ENCODE peak calls at places on chromosome 16, in seven cellular contexts. R is effector memory CD4-positive, alpha-beta T cell; C is cardiac muscle cell; O is adipocyte; V is body of pancreas; Q is colonic mucosa; J is aorta. M is an unnamed sample.
A peak's percentile ranks its signal among the peaks of the same experiment; 100 is the strongest.

GRCh38 chr16:77868478-77868877 is 80.1 kb downstream of the VAT1L start:
- DNase-seq in C (no peak), V (no peak), Q (no peak), O (no peak), R (no peak), J (no peak), M (no peak)

GRCh38 chr16:27852681-27853080 is 210.8 kb downstream of the GSG1L start:
- DNase-seq in V (no peak), J (no peak), Q (no peak), O (no peak), R (no peak), C (no peak), M (no peak)

GRCh38 chr16:15599303-15600070 is 43.5 kb downstream of the MARF1 start:
- DNase-seq in R (no peak), Q (no peak), J (no peak), V (no peak), C (no peak), O (no peak), M (no peak)

GRCh38 chr16:70746708-70747424 is 54.1 kb downstream of the VAC14 start:
- DNase-seq in C (no peak), Q (peak; percentile 89), V (peak; percentile 78), O (peak; percentile 89), R (no peak), J (peak; percentile 81), M (peak; percentile 13)

GRCh38 chr16:49467540-49468372 is 94.2 kb downstream of the C16orf78 start:
- DNase-seq in C (no peak), O (no peak), Q (peak; percentile 9), V (no peak), R (no peak), J (no peak), M (no peak)

GRCh38 chr16:79042886-79043285 is 557.7 kb downstream of the MAF start:
- DNase-seq in O (no peak), Q (no peak), J (no peak), V (no peak), R (peak; percentile 13), C (no peak), M (no peak)

GRCh38 chr16:48524348-48525200 is 85.4 kb downstream of the N4BP1 start:
- DNase-seq in C (no peak), V (no peak), Q (no peak), O (no peak), R (no peak), J (no peak), M (no peak)

GRCh38 chr16:14672403-14672971 is 21.6 kb downstream of the PLA2G10 start:
- DNase-seq in O (no peak), C (no peak), J (no peak), R (no peak), V (peak; percentile 57), Q (peak; percentile 77), M (no peak)

GRCh38 chr16:87318158-87318644 is 1.0 kb upstream of the C16orf95 start:
- DNase-seq in R (no peak), V (peak; percentile 36), Q (no peak), C (no peak), O (peak; percentile 43), J (no peak), M (no peak)

GRCh38 chr16:50198802-50199410 is 45.8 kb downstream of the TENT4B start:
- DNase-seq in V (no peak), O (no peak), J (no peak), C (no peak), R (no peak), Q (no peak), M (no peak)

GRCh38 chr16:8583199-8583598 is 7.1 kb downstream of the TMEM114 start:
- DNase-seq in J (no peak), C (no peak), R (no peak), Q (no peak), O (no peak), V (no peak), M (no peak)

GRCh38 chr16:72927199-72928088 is 120.5 kb downstream of the ZFHX3 start:
- DNase-seq in J (no peak), O (peak; percentile 53), Q (no peak), R (no peak), C (no peak), V (peak; percentile 43), M (no peak)

GRCh38 chr16:28136751-28137434 is 73.4 kb upstream of the GSG1L start:
- DNase-seq in J (no peak), C (no peak), R (peak; percentile 31), Q (no peak), O (no peak), V (no peak), M (peak; percentile 65)

GRCh38 chr16:67161595-67162058 is 1.9 kb downstream of the FBXL8 start:
- DNase-seq in C (no peak), V (no peak), R (no peak), Q (peak; percentile 28), O (no peak), J (no peak), M (no peak)
- H3K4me1 ChIP-seq in C (peaks cover 6% of the 10 kb centered on the region), V (peaks cover 63% of the 10 kb centered on the region), R (peaks cover 76% of the 10 kb centered on the region), Q (peaks cover 24% of the 10 kb centered on the region), O (peaks cover 24% of the 10 kb centered on the region), J (no peaks in the 10 kb centered on the region), M (peaks cover 73% of the 10 kb centered on the region)

GRCh38 chr16:11688520-11688886 is 20.2 kb downstream of the SNN start:
- DNase-seq in V (no peak), Q (no peak), C (no peak), R (no peak), O (peak; percentile 23), J (no peak), M (no peak)
- H3K4me1 ChIP-seq in V (peaks cover 26% of the 10 kb centered on the region), Q (no peaks in the 10 kb centered on the region), C (no peaks in the 10 kb centered on the region), R (no peaks in the 10 kb centered on the region), O (peaks cover 13% of the 10 kb centered on the region), J (peaks cover 2% of the 10 kb centered on the region), M (peaks cover 17% of the 10 kb centered on the region)

GRCh38 chr16:10932959-10933710 is 9.1 kb downstream of the DEXI start:
- DNase-seq in V (no peak), C (peak; percentile 49), R (no peak), O (no peak), J (no peak), Q (no peak), M (no peak)
- H3K4me1 ChIP-seq in V (peaks cover 48% of the 10 kb centered on the region), C (no peaks in the 10 kb centered on the region), R (peaks cover 17% of the 10 kb centered on the region), O (peaks cover 29% of the 10 kb centered on the region), J (no peaks in the 10 kb centered on the region), Q (peaks cover 15% of the 10 kb centered on the region), M (peaks cover 31% of the 10 kb centered on the region)

GRCh38 chr16:81535679-81536360 is 91.2 kb downstream of the CMIP start:
- DNase-seq in O (no peak), C (no peak), R (no peak), Q (no peak), J (no peak), V (no peak), M (no peak)
- H3K4me1 ChIP-seq in O (peaks cover 34% of the 10 kb centered on the region), C (peaks cover 3% of the 10 kb centered on the region), R (no peaks in the 10 kb centered on the region), Q (peaks cover 8% of the 10 kb centered on the region), J (no peaks in the 10 kb centered on the region), V (peaks cover 15% of the 10 kb centered on the region), M (no peaks in the 10 kb centered on the region)

DNA sequence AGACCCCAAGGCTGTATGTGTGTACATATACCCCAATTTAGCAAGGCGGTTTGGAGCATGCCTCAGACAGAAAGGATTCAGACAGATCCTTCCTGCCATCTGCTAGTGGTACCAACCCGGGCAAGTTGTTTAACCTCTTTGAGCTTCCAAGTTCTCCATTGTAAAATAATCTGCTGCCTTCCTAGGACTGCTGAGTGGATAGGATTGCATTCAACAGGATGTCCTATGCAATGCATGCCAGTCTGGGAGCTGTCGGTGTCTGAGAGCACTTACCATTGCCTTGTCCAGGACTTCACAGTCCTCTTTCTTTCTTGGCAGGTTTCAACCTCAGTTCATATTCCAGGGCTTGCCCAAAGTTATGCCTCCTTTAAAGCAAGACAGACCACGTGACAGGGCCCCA is 2.0 kb downstream of the CDH13 start:
- DNase-seq in J (no peak), Q (no peak), O (no peak), V (no peak), R (no peak), C (no peak), M (no peak)
- H3K4me1 ChIP-seq in J (peaks cover 4% of the 10 kb centered on the region), Q (peaks cover 5% of the 10 kb centered on the region), O (peaks cover 36% of the 10 kb centered on the region), V (peaks cover 14% of the 10 kb centered on the region), R (peaks cover 10% of the 10 kb centered on the region), C (peaks cover 10% of the 10 kb centered on the region), M (no peaks in the 10 kb centered on the region)

DNA sequence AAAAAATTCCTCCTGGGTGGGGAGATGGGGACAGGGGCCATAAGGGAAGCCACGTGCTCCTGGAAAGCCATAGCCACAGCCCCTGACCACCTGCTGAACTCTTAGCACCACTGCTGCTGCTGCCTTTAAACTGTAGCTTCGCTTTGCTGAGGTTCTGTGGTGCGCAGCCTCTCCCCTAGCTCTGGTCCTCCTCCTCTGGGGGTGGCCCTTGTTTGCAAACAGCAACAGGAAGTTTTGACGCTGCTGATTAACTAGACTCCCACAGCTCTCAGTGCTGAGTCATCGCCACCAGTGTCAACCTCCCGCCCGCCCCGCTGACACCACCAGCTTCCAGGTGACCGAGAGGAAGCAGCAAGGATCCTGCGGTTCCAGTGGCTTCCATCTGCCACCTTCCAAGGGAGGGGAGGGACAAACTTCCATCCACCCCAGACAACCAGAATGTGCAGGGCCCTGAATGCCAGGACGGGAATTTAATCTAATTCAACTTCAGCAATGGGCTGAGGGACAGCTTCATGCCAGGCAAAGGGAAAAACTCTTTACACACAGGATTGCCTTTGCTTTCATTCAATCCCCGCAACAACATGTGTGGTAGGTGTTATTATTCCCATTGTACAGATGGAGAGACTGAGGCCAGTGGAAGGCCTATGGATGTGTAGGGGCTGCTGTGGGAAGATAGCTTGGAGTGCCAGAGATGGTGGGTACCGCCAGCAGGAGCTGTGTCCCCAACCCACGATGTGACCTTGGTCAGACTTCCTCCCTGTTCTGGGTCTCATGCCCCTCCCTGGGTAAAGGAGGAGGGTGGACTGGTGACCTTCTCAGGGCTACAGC is 8.1 kb upstream of the KIFC3 start:
- DNase-seq in J (peak; percentile 90), R (peak; percentile 71), C (no peak), V (peak; percentile 91), Q (peak; percentile 90), O (peak; percentile 56), M (peak; percentile 81)
- H3K4me1 ChIP-seq in J (no peaks in the 10 kb centered on the region), R (peaks cover 14% of the 10 kb centered on the region), C (peaks cover 3% of the 10 kb centered on the region), V (peaks cover 44% of the 10 kb centered on the region), Q (peaks cover 17% of the 10 kb centered on the region), O (peaks cover 20% of the 10 kb centered on the region), M (peaks cover 33% of the 10 kb centered on the region)

GRCh38 chr16:85683363-85683762 is 5.4 kb downstream of the GINS2 start:
- DNase-seq in Q (no peak), R (no peak), C (no peak), O (no peak), J (no peak), V (no peak), M (no peak)

GRCh38 chr16:85682516-85682915 is 6.2 kb downstream of the GINS2 start:
- DNase-seq in V (no peak), C (no peak), Q (no peak), O (no peak), J (no peak), R (no peak), M (no peak)

GRCh38 chr16:85687651-85688471 is 893 bp downstream of the GINS2 start:
- DNase-seq in V (no peak), O (no peak), R (no peak), J (no peak), C (no peak), Q (peak; percentile 53), M (no peak)

GRCh38 chr16:85686912-85687591 is 1.7 kb downstream of the GINS2 start:
- DNase-seq in V (no peak), O (no peak), R (no peak), J (no peak), C (no peak), Q (peak; percentile 51), M (no peak)

GRCh38 chr16:85685251-85685650 is 3.5 kb downstream of the GINS2 start:
- DNase-seq in R (no peak), O (no peak), J (no peak), Q (no peak), C (no peak), V (no peak), M (no peak)
- H3K4me1 ChIP-seq in R (peaks cover 9% of the 10 kb centered on the region), O (no peaks in the 10 kb centered on the region), J (no peaks in the 10 kb centered on the region), Q (peaks cover 6% of the 10 kb centered on the region), C (no peaks in the 10 kb centered on the region), V (peaks cover 18% of the 10 kb centered on the region), M (peaks cover 4% of the 10 kb centered on the region)

GRCh38 chr16:68094614-68094934 is 9.4 kb downstream of the NFATC3 start:
- DNase-seq in V (no peak), O (no peak), J (no peak), R (no peak), C (no peak), Q (no peak), M (no peak)
- H3K4me1 ChIP-seq in V (peaks cover 23% of the 10 kb centered on the region), O (peaks cover 33% of the 10 kb centered on the region), J (peaks cover 1% of the 10 kb centered on the region), R (peaks cover 41% of the 10 kb centered on the region), C (peaks cover 13% of the 10 kb centered on the region), Q (no peaks in the 10 kb centered on the region), M (peaks cover 83% of the 10 kb centered on the region)